ENCODE peak calls at places on chromosome 21, in eight cellular contexts. D is AML-193, A is tibial nerve, Z is NCI-H1436, V is C1 segment of cervical spinal cord, G is HFF-Myc, R is T-helper 1 cell, L is GM04504. O is an unnamed sample.

GRCh38 chr21:31727181-31727580 is 4.7 kb downstream of the SCAF4 start:
- DNase-seq in R (no peak), G (no peak), V (no peak), A (no peak), D (no peak), Z (no peak), L (no peak), O (no peak)

GRCh38 chr21:37338671-37339526 is 27.7 kb upstream of the DYRK1A start:
- DNase-seq in Z (no peak), V (no peak), D (no peak), R (no peak), L (peak), A (no peak), G (peak), O (no peak)

GRCh38 chr21:43786423-43787179 is 2.8 kb upstream of the RRP1 start:
- DNase-seq in G (no peak), R (no peak), A (no peak), Z (no peak), D (no peak), L (no peak), V (no peak), O (no peak)

GRCh38 chr21:22842875-22843274 is 1844.7 kb downstream of the NCAM2 start:
- DNase-seq in V (no peak), R (no peak), L (no peak), D (no peak), Z (no peak), A (no peak), G (no peak), O (no peak)

GRCh38 chr21:25583370-25584133 is 23.7 kb downstream of the MRPL39 start:
- DNase-seq in L (no peak), Z (no peak), G (no peak), V (no peak), D (no peak), R (no peak), A (no peak), O (no peak)

GRCh38 chr21:34781508-34781907 is 112.7 kb downstream of the CLIC6 start:
- DNase-seq in R (no peak), Z (no peak), A (no peak), L (no peak), V (no peak), G (no peak), D (no peak), O (no peak)

GRCh38 chr21:16588433-16588860 is 858.7 kb downstream of the USP25 start:
- DNase-seq in L (peak), G (peak), R (no peak), V (peak), A (peak), D (no peak), Z (peak), O (peak)

GRCh38 chr21:28442624-28443023 is 550.1 kb downstream of the LTN1 start:
- DNase-seq in Z (no peak), R (no peak), G (peak), V (no peak), A (no peak), L (no peak), D (no peak), O (no peak)

GRCh38 chr21:45001134-45002095 is 61.6 kb downstream of the SLX9 start:
- DNase-seq in A (no peak), V (peak), L (peak), R (peak), D (no peak), Z (no peak), G (no peak), O (no peak)

GRCh38 chr21:32008714-32009113 is 135.9 kb downstream of the HUNK start:
- DNase-seq in D (no peak), R (no peak), V (no peak), A (no peak), Z (no peak), L (no peak), G (no peak), O (no peak)

GRCh38 chr21:25625036-25625435 is 14.0 kb upstream of the JAM2 start:
- DNase-seq in V (no peak), L (no peak), D (no peak), Z (no peak), R (no peak), G (no peak), A (no peak), O (no peak)

GRCh38 chr21:25664462-25665070 is 25.5 kb downstream of the JAM2 start:
- DNase-seq in A (peak), V (no peak), R (no peak), G (no peak), L (no peak), Z (no peak), D (no peak), O (no peak)

GRCh38 chr21:46544003-46544402 is 60.9 kb downstream of the S100B start:
- DNase-seq in D (no peak), Z (no peak), L (no peak), V (no peak), R (no peak), A (no peak), G (no peak), O (no peak)

GRCh38 chr21:42574234-42575027 is 60.8 kb downstream of the SLC37A1 start:
- DNase-seq in Z (no peak), G (peak), L (no peak), R (no peak), V (no peak), D (no peak), A (no peak), O (no peak)

GRCh38 chr21:45129231-45129923 is 55.0 kb downstream of the ADARB1 start:
- DNase-seq in Z (no peak), A (no peak), G (no peak), D (no peak), L (peak), V (no peak), R (no peak), O (peak)

GRCh38 chr21:40052276-40052675 is 185.0 kb downstream of the PCP4 start:
- DNase-seq in R (no peak), A (no peak), Z (no peak), G (no peak), V (no peak), L (no peak), D (no peak), O (no peak)

GRCh38 chr21:32463889-32464300 is 51.4 kb downstream of the EVA1C start:
- DNase-seq in Z (no peak), G (peak), R (no peak), A (no peak), D (no peak), V (no peak), L (peak), O (no peak)

GRCh38 chr21:42086969-42087368 is 15.9 kb downstream of the UMODL1 start:
- DNase-seq in L (no peak), Z (no peak), V (no peak), A (no peak), D (no peak), G (no peak), R (no peak), O (no peak)

GRCh38 chr21:32719085-32719484 is 8.7 kb downstream of the SYNJ1 start:
- DNase-seq in D (no peak), Z (no peak), L (no peak), V (no peak), G (no peak), A (no peak), R (no peak), O (no peak)

GRCh38 chr21:34613679-34614442 is 1.1 kb downstream of the RCAN1 start:
- DNase-seq in V (peak), L (no peak), Z (no peak), D (no peak), A (no peak), G (no peak), R (no peak), O (no peak)

GRCh38 chr21:35127851-35128250 is 78.7 kb upstream of the RUNX1 start:
- DNase-seq in A (no peak), D (no peak), Z (no peak), G (no peak), R (no peak), L (no peak), V (no peak), O (no peak)

GRCh38 chr21:35222021-35222420 is 172.9 kb upstream of the RUNX1 start:
- DNase-seq in A (no peak), G (no peak), R (no peak), L (no peak), Z (no peak), V (no peak), D (no peak), O (no peak)

GRCh38 chr21:45547211-45547900 is 5.1 kb upstream of the SLC19A1 start:
- DNase-seq in V (no peak), L (no peak), D (no peak), A (no peak), G (no peak), Z (no peak), R (no peak), O (no peak)

GRCh38 chr21:44304846-44305245 is 5.0 kb downstream of the PFKL start:
- DNase-seq in V (peak), R (no peak), A (peak), L (no peak), G (no peak), D (peak), Z (peak), O (peak)

GRCh38 chr21:45898028-45898350 is 83.6 kb upstream of the COL6A1 start:
- DNase-seq in R (no peak), Z (no peak), A (no peak), V (no peak), L (no peak), G (no peak), D (no peak), O (no peak)

GRCh38 chr21:41916888-41917433 is 36.9 kb downstream of the C2CD2 start:
- DNase-seq in A (no peak), D (no peak), Z (no peak), V (no peak), L (no peak), R (no peak), G (no peak), O (no peak)

GRCh38 chr21:14979264-14979663 is 85.5 kb downstream of the NRIP1 start:
- DNase-seq in G (no peak), A (no peak), V (no peak), Z (no peak), R (no peak), L (no peak), D (no peak), O (no peak)

GRCh38 chr21:31509108-31510017 is 150.1 kb upstream of the SOD1 start:
- DNase-seq in G (no peak), L (no peak), D (no peak), R (peak), A (no peak), Z (peak), V (no peak), O (no peak)

GRCh38 chr21:36707763-36708511 is 9.0 kb downstream of the SIM2 start:
- DNase-seq in Z (no peak), G (no peak), V (no peak), L (no peak), A (no peak), D (no peak), R (no peak), O (peak)

GRCh38 chr21:25456672-25457071 is 150.6 kb downstream of the MRPL39 start:
- DNase-seq in G (no peak), R (no peak), L (no peak), Z (no peak), A (no peak), V (no peak), D (no peak), O (no peak)

GRCh38 chr21:21051109-21052055 is 53.2 kb downstream of the NCAM2 start:
- DNase-seq in G (no peak), A (no peak), D (peak), R (no peak), Z (no peak), V (no peak), L (no peak), O (no peak)